ENCODE peak calls at places on chromosomes 12 and 14, in seven cellular contexts. One of them, this sample, is unnamed.

GRCh38 chr12:56840922-56841321 is 77.8 kb downstream of the HSD17B6 start:
- DNase-seq in cardiac muscle cell: peak; percentile 15
- DNase-seq in T-cell: no peak
- DNase-seq in fibroblast of lung: peak; percentile 45
- DNase-seq in right cardiac atrium: no peak
- DNase-seq in T-helper 2 cell: no peak
- DNase-seq in NCI-H2029: no peak
- DNase-seq in this sample: peak; percentile 56

GRCh38 chr14:45891417-45892080 is 638.5 kb upstream of the MIS18BP1 start:
- DNase-seq in cardiac muscle cell: no peak
- DNase-seq in T-cell: no peak
- DNase-seq in fibroblast of lung: no peak
- DNase-seq in right cardiac atrium: peak; percentile 21
- DNase-seq in T-helper 2 cell: no peak
- DNase-seq in NCI-H2029: peak; percentile 78
- DNase-seq in this sample: peak; percentile 41

GRCh38 chr12:132227782-132228417 is 83.6 kb downstream of the NOC4L start:
- DNase-seq in cardiac muscle cell: no peak
- DNase-seq in T-cell: no peak
- DNase-seq in fibroblast of lung: no peak
- DNase-seq in right cardiac atrium: no peak
- DNase-seq in T-helper 2 cell: no peak
- DNase-seq in NCI-H2029: no peak
- DNase-seq in this sample: no peak

GRCh38 chr14:34496679-34497513 is 34.9 kb upstream of the SPTSSA start:
- DNase-seq in cardiac muscle cell: peak; percentile 99
- DNase-seq in T-cell: no peak
- DNase-seq in fibroblast of lung: peak; percentile 100
- DNase-seq in right cardiac atrium: peak; percentile 94
- DNase-seq in T-helper 2 cell: no peak
- DNase-seq in NCI-H2029: no peak
- DNase-seq in this sample: peak; percentile 90

GRCh38 chr14:67782090-67782489 is 34.3 kb downstream of the ZFYVE26 start:
- DNase-seq in cardiac muscle cell: no peak
- DNase-seq in T-cell: no peak
- DNase-seq in fibroblast of lung: no peak
- DNase-seq in right cardiac atrium: no peak
- DNase-seq in T-helper 2 cell: no peak
- DNase-seq in NCI-H2029: no peak
- DNase-seq in this sample: no peak

GRCh38 chr12:857611-858010 is 91.9 kb downstream of the RAD52 start:
- DNase-seq in cardiac muscle cell: peak; percentile 57
- DNase-seq in T-cell: no peak
- DNase-seq in fibroblast of lung: peak; percentile 82
- DNase-seq in right cardiac atrium: no peak
- DNase-seq in T-helper 2 cell: no peak
- DNase-seq in NCI-H2029: no peak
- DNase-seq in this sample: no peak

GRCh38 chr14:100988411-100988900 is 84.9 kb upstream of the RTL1 start:
- DNase-seq in cardiac muscle cell: no peak
- DNase-seq in T-cell: no peak
- DNase-seq in fibroblast of lung: peak; percentile 69
- DNase-seq in right cardiac atrium: no peak
- DNase-seq in T-helper 2 cell: no peak
- DNase-seq in NCI-H2029: no peak
- DNase-seq in this sample: no peak

GRCh38 chr12:117875652-117876491 is 92.9 kb downstream of the KSR2 start:
- DNase-seq in cardiac muscle cell: peak; percentile 21
- DNase-seq in T-cell: peak; percentile 10
- DNase-seq in fibroblast of lung: peak; percentile 53
- DNase-seq in right cardiac atrium: peak; percentile 37
- DNase-seq in T-helper 2 cell: no peak
- DNase-seq in NCI-H2029: peak; percentile 71
- DNase-seq in this sample: peak; percentile 76

GRCh38 chr14:75982724-75983358 is 1.0 kb upstream of the TGFB3 start:
- DNase-seq in cardiac muscle cell: peak; percentile 80
- DNase-seq in T-cell: no peak
- DNase-seq in fibroblast of lung: peak; percentile 49
- DNase-seq in right cardiac atrium: peak; percentile 87
- DNase-seq in T-helper 2 cell: no peak
- DNase-seq in NCI-H2029: no peak
- DNase-seq in this sample: no peak

GRCh38 chr14:97153527-97153926 is 356.3 kb downstream of the VRK1 start:
- DNase-seq in cardiac muscle cell: no peak
- DNase-seq in T-cell: no peak
- DNase-seq in fibroblast of lung: no peak
- DNase-seq in right cardiac atrium: no peak
- DNase-seq in T-helper 2 cell: no peak
- DNase-seq in NCI-H2029: no peak
- DNase-seq in this sample: no peak

GRCh38 chr14:104383088-104383805 is 196.3 kb upstream of the C14orf180 start:
- DNase-seq in cardiac muscle cell: no peak
- DNase-seq in T-cell: no peak
- DNase-seq in fibroblast of lung: no peak
- DNase-seq in right cardiac atrium: no peak
- DNase-seq in T-helper 2 cell: no peak
- DNase-seq in NCI-H2029: no peak
- DNase-seq in this sample: peak; percentile 36

GRCh38 chr12:52178984-52179383 is 12.8 kb downstream of the KRT80 start:
- DNase-seq in cardiac muscle cell: no peak
- DNase-seq in T-cell: no peak
- DNase-seq in fibroblast of lung: no peak
- DNase-seq in right cardiac atrium: no peak
- DNase-seq in T-helper 2 cell: no peak
- DNase-seq in NCI-H2029: no peak
- DNase-seq in this sample: no peak

GRCh38 chr14:22598896-22599244 is 770 bp downstream of the ABHD4 start:
- DNase-seq in cardiac muscle cell: peak; percentile 44
- DNase-seq in T-cell: no peak
- DNase-seq in fibroblast of lung: peak; percentile 69
- DNase-seq in right cardiac atrium: no peak
- DNase-seq in T-helper 2 cell: no peak
- DNase-seq in NCI-H2029: no peak
- DNase-seq in this sample: no peak

GRCh38 chr12:54032627-54033100 is at the start of gene HOXC5:
- DNase-seq in cardiac muscle cell: peak; percentile 72
- DNase-seq in T-cell: peak; percentile 55
- DNase-seq in fibroblast of lung: peak; percentile 34
- DNase-seq in right cardiac atrium: peak; percentile 77
- DNase-seq in T-helper 2 cell: no peak
- DNase-seq in NCI-H2029: peak; percentile 22
- DNase-seq in this sample: peak; percentile 84

GRCh38 chr14:24143511-24143910 is 2.1 kb upstream of the EMC9 start:
- DNase-seq in cardiac muscle cell: peak; percentile 8
- DNase-seq in T-cell: no peak
- DNase-seq in fibroblast of lung: peak; percentile 9
- DNase-seq in right cardiac atrium: no peak
- DNase-seq in T-helper 2 cell: no peak
- DNase-seq in NCI-H2029: no peak
- DNase-seq in this sample: no peak

GRCh38 chr12:110705309-110705708 is 16.4 kb upstream of the HVCN1 start:
- DNase-seq in cardiac muscle cell: no peak
- DNase-seq in T-cell: no peak
- DNase-seq in fibroblast of lung: no peak
- DNase-seq in right cardiac atrium: no peak
- DNase-seq in T-helper 2 cell: no peak
- DNase-seq in NCI-H2029: no peak
- DNase-seq in this sample: no peak

GRCh38 chr12:93622485-93622884 is 50.0 kb downstream of the SOCS2 start:
- DNase-seq in cardiac muscle cell: peak; percentile 69
- DNase-seq in T-cell: no peak
- DNase-seq in fibroblast of lung: peak; percentile 79
- DNase-seq in right cardiac atrium: no peak
- DNase-seq in T-helper 2 cell: no peak
- DNase-seq in NCI-H2029: peak; percentile 7
- DNase-seq in this sample: no peak

GRCh38 chr12:108110844-108111243 is 18.2 kb upstream of the WSCD2 start:
- DNase-seq in cardiac muscle cell: no peak
- DNase-seq in T-cell: no peak
- DNase-seq in fibroblast of lung: no peak
- DNase-seq in right cardiac atrium: no peak
- DNase-seq in T-helper 2 cell: no peak
- DNase-seq in NCI-H2029: no peak
- DNase-seq in this sample: no peak

GRCh38 chr14:76919811-76920571 is 93.8 kb downstream of the LRRC74A start:
- DNase-seq in cardiac muscle cell: peak; percentile 95
- DNase-seq in T-cell: peak; percentile 27
- DNase-seq in fibroblast of lung: peak; percentile 91
- DNase-seq in right cardiac atrium: peak; percentile 78
- DNase-seq in T-helper 2 cell: no peak
- DNase-seq in NCI-H2029: peak; percentile 53
- DNase-seq in this sample: peak; percentile 97